ENCODE peak calls at places on chromosomes 12 and 14, in five cellular contexts. One of them, this sample, is unnamed.

GRCh38 chr12:122072031-122072970 is 6.3 kb upstream of the MLXIP start:
- DNase-seq in prostate gland: peak
- DNase-seq in naive thymus-derived CD4-positive, alpha-beta T cell: no peak
- DNase-seq in thoracic aorta: peak
- DNase-seq in endodermal cell: peak
- DNase-seq in this sample: no peak

GRCh38 chr12:24600996-24601395 is 347.9 kb downstream of the BCAT1 start:
- DNase-seq in prostate gland: no peak
- DNase-seq in endodermal cell: no peak
- DNase-seq in thoracic aorta: no peak
- DNase-seq in naive thymus-derived CD4-positive, alpha-beta T cell: no peak
- DNase-seq in this sample: no peak

GRCh38 chr12:1289371-1290155 is 298.5 kb downstream of the ERC1 start:
- DNase-seq in naive thymus-derived CD4-positive, alpha-beta T cell: no peak
- DNase-seq in prostate gland: no peak
- DNase-seq in thoracic aorta: no peak
- DNase-seq in endodermal cell: no peak
- DNase-seq in this sample: no peak

GRCh38 chr14:72607386-72608125 is 286.3 kb downstream of the DPF3 start:
- DNase-seq in prostate gland: no peak
- DNase-seq in endodermal cell: peak
- DNase-seq in thoracic aorta: no peak
- DNase-seq in naive thymus-derived CD4-positive, alpha-beta T cell: no peak
- DNase-seq in this sample: no peak

GRCh38 chr12:62656576-62657362 is 190.1 kb downstream of the MON2 start:
- DNase-seq in endodermal cell: peak
- DNase-seq in naive thymus-derived CD4-positive, alpha-beta T cell: no peak
- DNase-seq in prostate gland: no peak
- DNase-seq in thoracic aorta: no peak
- DNase-seq in this sample: no peak

GRCh38 chr14:100031506-100032281 is 33.5 kb upstream of the EVL start:
- DNase-seq in thoracic aorta: peak
- DNase-seq in endodermal cell: no peak
- DNase-seq in prostate gland: peak
- DNase-seq in naive thymus-derived CD4-positive, alpha-beta T cell: no peak
- DNase-seq in this sample: no peak

GRCh38 chr12:23290627-23291330 is 658.7 kb downstream of the SOX5 start:
- DNase-seq in naive thymus-derived CD4-positive, alpha-beta T cell: no peak
- DNase-seq in endodermal cell: no peak
- DNase-seq in thoracic aorta: no peak
- DNase-seq in prostate gland: no peak
- DNase-seq in this sample: no peak

GRCh38 chr12:123058471-123058870 is 78.0 kb downstream of the ARL6IP4 start:
- DNase-seq in prostate gland: no peak
- DNase-seq in thoracic aorta: no peak
- DNase-seq in endodermal cell: no peak
- DNase-seq in naive thymus-derived CD4-positive, alpha-beta T cell: no peak
- DNase-seq in this sample: no peak

GRCh38 chr12:15522574-15523187 is 200.4 kb downstream of the PTPRO start:
- DNase-seq in thoracic aorta: no peak
- DNase-seq in prostate gland: peak
- DNase-seq in naive thymus-derived CD4-positive, alpha-beta T cell: no peak
- DNase-seq in endodermal cell: no peak
- DNase-seq in this sample: no peak

GRCh38 chr12:120713861-120714482 is 3.7 kb downstream of the UNC119B start:
- DNase-seq in endodermal cell: peak
- DNase-seq in prostate gland: peak
- DNase-seq in thoracic aorta: peak
- DNase-seq in naive thymus-derived CD4-positive, alpha-beta T cell: peak
- DNase-seq in this sample: peak

GRCh38 chr12:13719986-13720385 is 261.4 kb downstream of the GRIN2B start:
- DNase-seq in endodermal cell: no peak
- DNase-seq in naive thymus-derived CD4-positive, alpha-beta T cell: no peak
- DNase-seq in thoracic aorta: no peak
- DNase-seq in prostate gland: no peak
- DNase-seq in this sample: no peak

GRCh38 chr14:94144765-94145164 is 15.4 kb upstream of the IFI27L2 start:
- DNase-seq in prostate gland: no peak
- DNase-seq in thoracic aorta: no peak
- DNase-seq in endodermal cell: peak
- DNase-seq in naive thymus-derived CD4-positive, alpha-beta T cell: no peak
- DNase-seq in this sample: peak

GRCh38 chr14:99586761-99587462 is 17.1 kb downstream of the CCDC85C start:
- DNase-seq in prostate gland: no peak
- DNase-seq in thoracic aorta: no peak
- DNase-seq in naive thymus-derived CD4-positive, alpha-beta T cell: no peak
- DNase-seq in endodermal cell: no peak
- DNase-seq in this sample: no peak

GRCh38 chr14:79708991-79709390 is 502.3 kb downstream of the DIO2 start:
- DNase-seq in thoracic aorta: no peak
- DNase-seq in prostate gland: no peak
- DNase-seq in endodermal cell: no peak
- DNase-seq in naive thymus-derived CD4-positive, alpha-beta T cell: no peak
- DNase-seq in this sample: no peak

GRCh38 chr12:32197421-32197820 is 90.8 kb downstream of the BICD1 start:
- DNase-seq in naive thymus-derived CD4-positive, alpha-beta T cell: no peak
- DNase-seq in prostate gland: no peak
- DNase-seq in thoracic aorta: no peak
- DNase-seq in endodermal cell: no peak
- DNase-seq in this sample: no peak

GRCh38 chr12:30926243-30927209 is at the start of gene TSPAN11:
- DNase-seq in thoracic aorta: no peak
- DNase-seq in endodermal cell: peak
- DNase-seq in naive thymus-derived CD4-positive, alpha-beta T cell: no peak
- DNase-seq in prostate gland: no peak
- DNase-seq in this sample: no peak

GRCh38 chr12:55935742-55936151 is 4.8 kb downstream of the DGKA start:
- DNase-seq in naive thymus-derived CD4-positive, alpha-beta T cell: no peak
- DNase-seq in prostate gland: no peak
- DNase-seq in thoracic aorta: no peak
- DNase-seq in endodermal cell: peak
- DNase-seq in this sample: no peak

GRCh38 chr14:75389679-75390078 is 38.1 kb upstream of the JDP2 start:
- DNase-seq in endodermal cell: no peak
- DNase-seq in prostate gland: no peak
- DNase-seq in naive thymus-derived CD4-positive, alpha-beta T cell: no peak
- DNase-seq in thoracic aorta: no peak
- DNase-seq in this sample: no peak

GRCh38 chr14:102985665-102986064 is 63.2 kb downstream of the AMN start:
- DNase-seq in naive thymus-derived CD4-positive, alpha-beta T cell: no peak
- DNase-seq in prostate gland: peak
- DNase-seq in thoracic aorta: no peak
- DNase-seq in endodermal cell: peak
- DNase-seq in this sample: no peak

DNA sequence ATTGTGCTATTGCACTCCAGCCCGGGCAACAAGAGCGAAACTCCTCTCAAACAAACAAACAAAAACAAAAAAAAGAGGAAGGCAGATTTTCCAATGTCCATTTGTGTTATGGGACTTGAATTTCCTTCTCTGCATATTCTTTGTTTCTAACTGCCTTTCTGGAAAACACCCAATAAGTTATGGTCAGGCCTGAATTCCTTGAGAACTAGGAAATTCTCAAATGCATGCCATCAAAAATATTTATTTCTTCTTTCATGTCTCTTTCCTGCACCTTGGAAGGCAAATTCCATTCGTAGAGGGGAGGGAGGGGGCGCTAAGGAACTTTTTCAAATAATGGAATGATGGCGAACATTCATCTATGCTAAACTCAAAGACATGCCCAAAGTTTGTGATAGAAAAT is 117.6 kb upstream of the TMCC3 start:
- DNase-seq in naive thymus-derived CD4-positive, alpha-beta T cell: no peak
- DNase-seq in thoracic aorta: no peak
- DNase-seq in prostate gland: no peak
- DNase-seq in endodermal cell: no peak
- DNase-seq in this sample: no peak
- H3K4me3 ChIP-seq in naive thymus-derived CD4-positive, alpha-beta T cell: no peak
- H3K4me3 ChIP-seq in thoracic aorta: no peak
- H3K4me3 ChIP-seq in prostate gland: no peak
- H3K4me3 ChIP-seq in endodermal cell: no peak
- H3K4me3 ChIP-seq in this sample: no peak

GRCh38 chr14:54360667-54361066 is 36.1 kb upstream of the CDKN3 start:
- DNase-seq in naive thymus-derived CD4-positive, alpha-beta T cell: no peak
- DNase-seq in prostate gland: no peak
- DNase-seq in endodermal cell: no peak
- DNase-seq in thoracic aorta: no peak
- DNase-seq in this sample: no peak

GRCh38 chr14:54362089-54362504 is 34.7 kb upstream of the CDKN3 start:
- DNase-seq in endodermal cell: peak
- DNase-seq in thoracic aorta: no peak
- DNase-seq in naive thymus-derived CD4-positive, alpha-beta T cell: no peak
- DNase-seq in prostate gland: no peak
- DNase-seq in this sample: no peak

GRCh38 chr14:54366726-54367707 is 29.8 kb upstream of the CDKN3 start:
- DNase-seq in endodermal cell: peak
- DNase-seq in thoracic aorta: no peak
- DNase-seq in prostate gland: no peak
- DNase-seq in naive thymus-derived CD4-positive, alpha-beta T cell: peak
- DNase-seq in this sample: no peak

GRCh38 chr14:54362759-54363437 is 33.9 kb upstream of the CDKN3 start:
- DNase-seq in prostate gland: no peak
- DNase-seq in thoracic aorta: no peak
- DNase-seq in endodermal cell: peak
- DNase-seq in naive thymus-derived CD4-positive, alpha-beta T cell: no peak
- DNase-seq in this sample: no peak

DNA sequence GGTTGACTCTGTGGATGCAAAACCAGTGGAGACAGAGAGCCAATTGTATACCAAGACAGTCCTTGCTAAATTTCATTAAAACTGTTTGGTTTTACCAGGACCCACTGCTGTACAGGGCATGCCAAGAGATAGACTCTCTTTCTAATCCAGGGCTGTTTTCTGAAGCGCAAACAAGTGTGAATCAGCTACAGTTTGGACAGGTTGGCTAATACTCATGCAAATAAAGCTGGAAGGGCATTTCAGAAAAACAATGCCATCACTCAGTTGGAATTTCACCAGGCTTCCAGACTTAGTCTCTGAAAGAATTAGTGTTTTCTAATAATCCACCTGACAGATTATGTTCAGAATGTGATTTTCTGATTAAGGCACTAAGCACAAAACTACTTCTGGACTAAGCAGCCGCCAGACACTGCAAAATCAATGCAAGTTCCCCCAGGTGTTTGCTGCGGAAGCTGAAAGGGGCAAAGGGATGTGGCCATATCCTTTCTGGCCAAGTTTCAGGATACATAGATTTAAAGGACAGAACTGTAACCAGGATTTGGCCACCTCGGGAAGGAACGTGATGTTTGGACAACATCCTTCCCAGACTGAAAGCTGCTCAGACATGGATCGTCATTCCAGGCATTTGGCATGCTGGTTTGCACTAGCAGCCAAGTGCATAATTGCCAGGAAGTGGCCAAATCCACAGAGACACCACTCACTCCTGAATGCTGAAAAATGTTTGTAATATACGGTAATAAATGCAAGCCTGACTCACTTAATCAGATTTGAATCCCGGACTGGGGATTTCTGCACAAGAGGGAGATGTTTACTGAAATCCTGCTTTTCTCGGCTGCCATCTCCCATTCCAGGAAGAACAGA is 32.0 kb upstream of the CDKN3 start:
- DNase-seq in endodermal cell: no peak
- DNase-seq in naive thymus-derived CD4-positive, alpha-beta T cell: no peak
- DNase-seq in prostate gland: peak
- DNase-seq in thoracic aorta: peak
- DNase-seq in this sample: no peak
- H3K4me3 ChIP-seq in endodermal cell: no peak
- H3K4me3 ChIP-seq in naive thymus-derived CD4-positive, alpha-beta T cell: no peak
- H3K4me3 ChIP-seq in prostate gland: no peak
- H3K4me3 ChIP-seq in thoracic aorta: peak
- H3K4me3 ChIP-seq in this sample: no peak

DNA sequence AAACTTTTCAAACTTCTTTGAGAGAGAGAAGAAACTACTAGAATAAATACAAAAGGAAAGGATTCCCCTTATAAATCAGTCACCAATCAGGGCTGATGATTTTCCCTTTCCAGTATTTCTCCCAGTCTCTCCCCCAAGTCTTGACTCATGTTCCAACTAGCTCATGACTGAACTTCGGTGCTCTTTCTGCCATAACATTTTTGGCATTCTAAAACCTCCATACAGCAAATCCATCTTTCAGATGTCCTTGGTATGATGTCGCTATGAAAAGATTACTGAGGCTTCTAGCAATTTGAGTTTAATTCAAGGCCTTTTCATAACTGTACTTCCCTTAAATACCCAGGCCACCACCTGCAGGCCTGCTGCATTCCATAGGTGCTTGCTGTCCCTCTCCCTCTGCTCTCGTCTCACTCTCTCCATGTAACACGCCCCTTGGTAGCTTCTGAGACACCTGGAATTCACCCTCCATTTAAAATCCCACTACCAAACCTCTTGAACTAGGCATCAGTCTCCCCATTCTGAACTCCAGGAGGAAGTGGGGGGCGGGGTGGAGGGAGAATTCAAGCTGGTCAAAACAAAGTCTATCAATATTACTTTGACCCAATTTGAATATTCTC is 2.4 kb downstream of the PRKD1 start:
- DNase-seq in prostate gland: no peak
- DNase-seq in naive thymus-derived CD4-positive, alpha-beta T cell: no peak
- DNase-seq in endodermal cell: peak
- DNase-seq in thoracic aorta: no peak
- DNase-seq in this sample: no peak
- H3K4me3 ChIP-seq in prostate gland: peak
- H3K4me3 ChIP-seq in naive thymus-derived CD4-positive, alpha-beta T cell: no peak
- H3K4me3 ChIP-seq in endodermal cell: peak
- H3K4me3 ChIP-seq in thoracic aorta: peak
- H3K4me3 ChIP-seq in this sample: no peak

DNA sequence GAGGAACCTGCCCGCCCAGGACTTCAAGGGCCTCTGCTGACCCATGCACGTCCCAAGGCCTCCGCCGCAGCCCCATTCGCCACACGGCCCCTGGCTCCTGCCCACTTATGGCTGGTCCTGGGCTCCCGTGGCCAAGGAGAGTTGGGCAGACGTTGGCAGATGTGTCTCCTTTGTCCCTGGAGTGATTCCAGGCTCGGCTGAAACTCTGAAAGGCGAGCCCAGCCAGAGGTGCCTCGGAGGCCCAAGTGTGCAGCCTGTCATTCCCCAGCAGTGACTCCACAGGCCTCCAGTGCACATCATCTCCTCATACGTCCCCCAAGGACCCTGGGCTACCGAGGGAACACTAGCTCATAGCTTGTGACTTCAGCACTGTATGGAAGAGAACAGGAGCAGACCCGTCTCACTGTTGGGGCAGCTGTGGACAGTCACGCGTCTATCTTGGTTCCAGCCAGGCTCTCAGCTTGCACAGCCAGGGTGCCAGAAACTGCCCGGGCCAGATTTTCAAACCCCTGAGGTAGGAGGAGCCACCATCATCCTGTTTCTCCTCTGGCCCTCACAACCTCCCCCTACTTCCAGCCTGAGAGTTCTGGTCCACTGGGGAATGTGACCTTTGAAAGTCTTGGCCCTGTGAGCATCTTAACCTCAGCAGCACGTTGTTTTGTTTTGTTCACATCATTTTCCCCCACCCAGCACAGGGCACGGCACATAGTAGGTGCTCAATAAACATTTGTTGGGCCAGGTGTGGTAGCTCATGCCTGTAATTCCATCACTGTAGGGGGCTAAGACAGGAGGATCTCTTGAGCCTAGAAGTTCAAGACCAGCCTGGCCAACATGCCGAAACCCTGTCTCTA is 50.2 kb downstream of the PSMA6 start:
- DNase-seq in thoracic aorta: peak
- DNase-seq in naive thymus-derived CD4-positive, alpha-beta T cell: no peak
- DNase-seq in prostate gland: peak
- DNase-seq in endodermal cell: peak
- DNase-seq in this sample: no peak
- H3K4me3 ChIP-seq in thoracic aorta: peak
- H3K4me3 ChIP-seq in naive thymus-derived CD4-positive, alpha-beta T cell: no peak
- H3K4me3 ChIP-seq in prostate gland: peak
- H3K4me3 ChIP-seq in endodermal cell: no peak
- H3K4me3 ChIP-seq in this sample: no peak

This sample was measured in HL-60.